ENCODE peak calls at places on chromosomes 1 and 21, in nine cellular contexts. M is WTC11; N is chondrocyte; B is MCF 10A; X is psoas muscle; U is IMR-90; V is CD8-positive, alpha-beta T cell; H is left ventricle myocardium inferior; G is lower lobe of right lung. T is an unnamed sample.

GRCh38 chr1:165561257-165561656 is 17.5 kb downstream of the LRRC52 start:
- DNase-seq in M (no peak), N (no peak), B (no peak), X (no peak), U (no peak), V (no peak), H (no peak), G (no peak), T (no peak)

GRCh38 chr1:61184035-61184713 is 101.8 kb downstream of the NFIA start:
- DNase-seq in M (no peak), N (no peak), B (peak), X (peak), U (peak), V (no peak), H (peak), G (peak), T (peak)

GRCh38 chr1:242242983-242243382 is 244.1 kb upstream of the MAP1LC3C start:
- DNase-seq in M (no peak), N (no peak), B (no peak), X (no peak), U (no peak), V (no peak), H (no peak), G (no peak), T (no peak)

GRCh38 chr1:12174789-12175455 is 8.1 kb downstream of the TNFRSF1B start:
- DNase-seq in M (no peak), N (no peak), B (no peak), X (peak), U (no peak), V (no peak), H (peak), G (peak), T (no peak)

GRCh38 chr1:106232128-106232527 is 824.3 kb upstream of the PRMT6 start:
- DNase-seq in M (no peak), N (no peak), B (no peak), X (no peak), U (no peak), V (no peak), H (no peak), G (no peak), T (no peak)

GRCh38 chr1:228515200-228515834 is 28.1 kb downstream of the RNF187 start:
- DNase-seq in M (no peak), N (no peak), B (peak), X (no peak), U (peak), V (no peak), H (no peak), G (no peak), T (peak)

GRCh38 chr1:63326473-63327380 is 4.4 kb downstream of the FOXD3 start:
- DNase-seq in M (peak), N (no peak), B (no peak), X (no peak), U (peak), V (no peak), H (no peak), G (no peak), T (peak)

GRCh38 chr1:42172394-42173133 is 8.0 kb upstream of the GUCA2A start:
- DNase-seq in M (no peak), N (no peak), B (no peak), X (no peak), U (no peak), V (no peak), H (peak), G (no peak), T (no peak)

GRCh38 chr1:19410393-19410792 is 74.9 kb downstream of the CAPZB start:
- DNase-seq in M (peak), N (no peak), B (no peak), X (no peak), U (no peak), V (no peak), H (no peak), G (no peak), T (no peak)
- TF ChIP-seq CTCF in M (no peak), N (no peak), B (no peak), X (no peak), U (no peak), V (no peak), H (no peak), G (no peak), T (no peak)

DNA sequence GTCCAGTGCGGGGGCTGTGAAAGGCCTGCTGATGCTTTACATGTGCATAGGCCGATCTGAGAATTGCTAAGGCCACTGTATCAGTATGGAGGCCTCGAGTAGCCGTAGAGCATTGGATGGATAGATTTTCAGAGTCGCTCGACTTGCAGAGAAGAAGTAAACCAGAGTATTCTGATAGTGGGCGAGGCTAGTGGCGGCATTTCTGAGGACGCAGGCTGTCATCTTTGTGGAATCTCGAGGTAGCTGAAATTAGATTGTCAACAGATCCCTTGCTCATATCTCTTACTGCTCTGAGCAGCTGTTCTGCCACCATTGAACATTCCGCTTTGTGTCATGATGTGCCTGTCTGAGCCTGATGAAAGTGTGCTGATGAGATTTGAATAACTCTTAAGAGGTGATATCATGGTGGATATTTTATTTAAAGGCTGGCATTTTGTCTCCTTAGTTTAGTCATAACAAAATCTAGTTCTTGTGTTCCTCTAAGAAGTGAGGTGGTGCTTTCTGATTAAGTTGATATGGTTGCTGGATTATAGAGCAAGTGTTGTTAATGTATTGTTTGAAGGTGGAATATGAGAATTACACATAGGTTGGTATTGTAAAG is 1.5 kb downstream of the KIF1B start:
- DNase-seq in M (no peak), N (no peak), B (no peak), X (peak), U (no peak), V (no peak), H (no peak), G (no peak), T (peak)
- TF ChIP-seq CTCF in M (no peak), N (no peak), B (no peak), X (no peak), U (no peak), V (no peak), H (no peak), G (no peak), T (no peak)

GRCh38 chr1:58849556-58849955 is 65.7 kb upstream of the JUN start:
- DNase-seq in M (no peak), N (no peak), B (no peak), X (no peak), U (no peak), V (no peak), H (no peak), G (no peak), T (no peak)

GRCh38 chr1:58844176-58844575 is 60.3 kb upstream of the JUN start:
- DNase-seq in M (no peak), N (no peak), B (no peak), X (no peak), U (peak), V (no peak), H (no peak), G (no peak), T (peak)

GRCh38 chr1:58845947-58846346 is 62.1 kb upstream of the JUN start:
- DNase-seq in M (no peak), N (no peak), B (no peak), X (no peak), U (no peak), V (no peak), H (no peak), G (no peak), T (no peak)

GRCh38 chr1:58852731-58853485 is 69.1 kb upstream of the JUN start:
- DNase-seq in M (peak), N (no peak), B (no peak), X (no peak), U (no peak), V (no peak), H (no peak), G (no peak), T (no peak)

GRCh38 chr1:58848818-58849411 is 65.1 kb upstream of the JUN start:
- DNase-seq in M (no peak), N (peak), B (peak), X (peak), U (peak), V (no peak), H (peak), G (no peak), T (peak)
- TF ChIP-seq CTCF in M (no peak), N (peak), B (no peak), X (no peak), U (peak), V (no peak), H (no peak), G (no peak), T (peak)

GRCh38 chr1:81254560-81254959 is 546.2 kb upstream of the ADGRL2 start:
- DNase-seq in M (peak), N (no peak), B (peak), X (no peak), U (no peak), V (no peak), H (no peak), G (no peak), T (no peak)
- TF ChIP-seq CTCF in M (peak), N (peak), B (no peak), X (no peak), U (peak), V (no peak), H (no peak), G (no peak), T (no peak)

GRCh38 chr1:74689800-74690696 is 16.5 kb upstream of the ERICH3 start:
- DNase-seq in M (peak), N (no peak), B (peak), X (no peak), U (peak), V (peak), H (no peak), G (no peak), T (peak)
- TF ChIP-seq CTCF in M (peak), N (peak), B (peak), X (peak), U (peak), V (peak), H (peak), G (peak), T (peak)

GRCh38 chr1:48061162-48062136 is 64.3 kb upstream of the TRABD2B start:
- DNase-seq in M (peak), N (no peak), B (peak), X (no peak), U (peak), V (no peak), H (peak), G (no peak), T (peak)
- TF ChIP-seq CTCF in M (peak), N (peak), B (peak), X (peak), U (peak), V (no peak), H (peak), G (peak), T (peak)

GRCh38 chr1:56357931-56358783 is 221.2 kb downstream of the PLPP3 start:
- DNase-seq in M (no peak), N (no peak), B (no peak), X (no peak), U (no peak), V (no peak), H (no peak), G (no peak), T (no peak)
- TF ChIP-seq CTCF in M (no peak), N (no peak), B (no peak), X (no peak), U (no peak), V (no peak), H (no peak), G (no peak), T (no peak)

GRCh38 chr21:46110499-46111192 is 12.7 kb downstream of the COL6A2 start:
- DNase-seq in M (peak), N (no peak), B (no peak), X (peak), U (no peak), V (peak), H (peak), G (peak), T (no peak)
- TF ChIP-seq CTCF in M (no peak), N (no peak), B (no peak), X (no peak), U (no peak), V (no peak), H (no peak), G (no peak), T (peak)